ENCODE peak calls at places on chromosomes 13 and 19, in six cellular contexts. J, P, X, S, E and B are unnamed samples.

GRCh38 chr13:76438050-76438449 is 448.2 kb downstream of the KCTD12 start:
- DNase-seq in J (peak), P (peak), X (no peak), S (no peak), E (no peak), B (no peak)

GRCh38 chr19:29811125-29812079 is at the start of gene CCNE1:
- DNase-seq in J (peak), P (peak), X (peak), S (peak), E (no peak), B (peak)

GRCh38 chr13:112809332-112810310 is 119.8 kb downstream of the ATP11A start:
- DNase-seq in J (no peak), P (no peak), X (no peak), S (no peak), E (no peak), B (peak)

GRCh38 chr19:55358943-55359908 is 3.8 kb downstream of the GARIN5B start:
- DNase-seq in J (no peak), P (no peak), X (no peak), S (no peak), E (no peak), B (no peak)

GRCh38 chr13:99405966-99406365 is 95.3 kb upstream of the TM9SF2 start:
- DNase-seq in J (no peak), P (no peak), X (no peak), S (no peak), E (no peak), B (no peak)

GRCh38 chr13:40275636-40276035 is 390.8 kb downstream of the FOXO1 start:
- DNase-seq in J (no peak), P (peak), X (no peak), S (no peak), E (no peak), B (peak)

GRCh38 chr13:114108894-114109293 is 23.5 kb downstream of the RASA3 start:
- DNase-seq in J (no peak), P (no peak), X (no peak), S (no peak), E (no peak), B (no peak)

GRCh38 chr13:39144941-39145533 is 106.8 kb downstream of the NHLRC3 start:
- DNase-seq in J (peak), P (peak), X (peak), S (peak), E (peak), B (peak)

GRCh38 chr19:49553451-49554271 is 25.9 kb downstream of the RCN3 start:
- DNase-seq in J (peak), P (peak), X (no peak), S (no peak), E (no peak), B (peak)

GRCh38 chr13:44930907-44931676 is 58.2 kb downstream of the NUFIP1 start:
- DNase-seq in J (no peak), P (peak), X (no peak), S (no peak), E (no peak), B (peak)

GRCh38 chr19:50331187-50332013 is 2.2 kb upstream of the KCNC3 start:
- DNase-seq in J (no peak), P (no peak), X (no peak), S (peak), E (no peak), B (no peak)

GRCh38 chr13:98890186-98890585 is 87.7 kb downstream of the DOCK9 start:
- DNase-seq in J (peak), P (peak), X (no peak), S (no peak), E (no peak), B (peak)

GRCh38 chr19:41427647-41428480 is 690 bp upstream of the B3GNT8 start:
- DNase-seq in J (no peak), P (no peak), X (no peak), S (peak), E (no peak), B (no peak)

GRCh38 chr19:33366127-33366526 is 7.4 kb upstream of the CEBPG start:
- DNase-seq in J (no peak), P (no peak), X (no peak), S (no peak), E (no peak), B (no peak)

GRCh38 chr19:55251296-55252081 is 7.3 kb downstream of the PPP6R1 start:
- DNase-seq in J (peak), P (peak), X (no peak), S (no peak), E (no peak), B (no peak)

GRCh38 chr19:16349551-16350171 is 25.0 kb downstream of the KLF2 start:
- DNase-seq in J (no peak), P (no peak), X (no peak), S (no peak), E (no peak), B (no peak)

GRCh38 chr13:110806636-110807035 is 93.1 kb downstream of the ING1 start:
- DNase-seq in J (no peak), P (no peak), X (no peak), S (no peak), E (no peak), B (no peak)

GRCh38 chr19:459724-460511 is 915 bp downstream of the SHC2 start:
- DNase-seq in J (peak), P (peak), X (peak), S (peak), E (no peak), B (no peak)

GRCh38 chr19:32223595-32224370 is 121.6 kb upstream of the ZNF507 start:
- DNase-seq in J (no peak), P (peak), X (no peak), S (no peak), E (no peak), B (no peak)

GRCh38 chr13:112992931-112993700 is 24.1 kb downstream of the MCF2L start:
- DNase-seq in J (no peak), P (no peak), X (no peak), S (no peak), E (no peak), B (no peak)

GRCh38 chr19:31825134-31826094 is 476.2 kb upstream of the TSHZ3 start:
- DNase-seq in J (no peak), P (no peak), X (no peak), S (no peak), E (no peak), B (no peak)

GRCh38 chr19:8482696-8483095 is 19.7 kb downstream of the PRAM1 start:
- DNase-seq in J (no peak), P (no peak), X (no peak), S (no peak), E (no peak), B (no peak)

GRCh38 chr19:3047307-3048189 is 14.7 kb downstream of the TLE5 start:
- DNase-seq in J (peak), P (peak), X (peak), S (peak), E (no peak), B (peak)

GRCh38 chr19:8423821-8424223 is 10.7 kb downstream of the MARCHF2 start:
- DNase-seq in J (peak), P (peak), X (peak), S (peak), E (no peak), B (peak)

GRCh38 chr19:6712692-6713670 is 7.5 kb downstream of the C3 start:
- DNase-seq in J (no peak), P (no peak), X (no peak), S (no peak), E (no peak), B (no peak)

GRCh38 chr19:48719263-48720171 is at the start of gene MAMSTR:
- DNase-seq in J (no peak), P (no peak), X (no peak), S (peak), E (no peak), B (no peak)

GRCh38 chr19:49894879-49895565 is 1.7 kb downstream of the IL4I1 start:
- DNase-seq in J (no peak), P (no peak), X (no peak), S (no peak), E (no peak), B (peak)

GRCh38 chr19:30327331-30327730 is 44.9 kb upstream of the ZNF536 start:
- DNase-seq in J (no peak), P (no peak), X (no peak), S (no peak), E (no peak), B (no peak)

GRCh38 chr13:40377783-40378182 is 288.7 kb downstream of the FOXO1 start:
- DNase-seq in J (no peak), P (no peak), X (no peak), S (no peak), E (no peak), B (no peak)

GRCh38 chr19:10808937-10809655 is 26.9 kb downstream of the TMED1 start:
- DNase-seq in J (peak), P (no peak), X (no peak), S (no peak), E (no peak), B (no peak)

GRCh38 chr13:76879876-76880270 is 6.3 kb downstream of the KCTD12 start:
- DNase-seq in J (no peak), P (no peak), X (no peak), S (no peak), E (no peak), B (no peak)

GRCh38 chr19:44346556-44346955 is 9.9 kb downstream of the ZNF112 start:
- DNase-seq in J (no peak), P (no peak), X (no peak), S (no peak), E (no peak), B (no peak)

GRCh38 chr19:47315125-47315821 is 5.6 kb downstream of the C5AR1 start:
- DNase-seq in J (peak), P (peak), X (no peak), S (peak), E (no peak), B (peak)

GRCh38 chr13:23789576-23790346 is 99.4 kb downstream of the MIPEP start:
- DNase-seq in J (no peak), P (no peak), X (no peak), S (no peak), E (no peak), B (no peak)
- H4K91ac ChIP-seq in J (peak), P (no peak), X (no peak), S (no peak), E (no peak), B (no peak)

GRCh38 chr19:17522988-17523872 is 11.8 kb downstream of the PGLS start:
- DNase-seq in J (no peak), P (no peak), X (no peak), S (no peak), E (no peak), B (no peak)
- H3K4me2 ChIP-seq in J (no peak), P (no peak), X (no peak), S (no peak), E (no peak), B (no peak)

DNA sequence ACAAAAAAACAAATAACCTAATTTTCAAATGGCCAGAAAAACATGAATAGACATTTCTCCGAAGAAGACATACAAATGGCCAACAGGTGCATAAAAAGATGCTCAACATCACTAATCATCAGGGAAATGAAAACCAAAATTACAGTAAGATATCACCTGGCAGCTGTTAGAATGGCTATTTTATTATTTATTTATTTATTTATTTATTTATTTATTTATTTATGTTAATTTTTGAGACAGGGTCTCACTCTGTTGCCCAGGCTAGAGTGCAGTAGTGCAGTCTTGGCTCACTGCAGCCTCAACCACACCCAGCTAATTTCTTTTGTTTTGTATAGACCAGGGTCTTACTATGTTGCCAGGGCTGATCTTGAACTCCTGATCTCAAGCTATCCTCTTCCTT is 27.1 kb upstream of the LATS2 start:
- DNase-seq in J (no peak), P (no peak), X (no peak), S (no peak), E (no peak), B (no peak)
- H4K91ac ChIP-seq in J (no peak), P (no peak), X (no peak), S (no peak), E (no peak), B (no peak)

GRCh38 chr13:73656863-73657262 is 477.3 kb downstream of the KLF12 start:
- DNase-seq in J (peak), P (no peak), X (no peak), S (no peak), E (no peak), B (no peak)
- H3K4me2 ChIP-seq in J (no peak), P (no peak), X (no peak), S (no peak), E (no peak), B (no peak)

GRCh38 chr13:29887030-29887557 is 36.7 kb upstream of the UBL3 start:
- DNase-seq in J (peak), P (no peak), X (no peak), S (no peak), E (no peak), B (no peak)

GRCh38 chr13:29886446-29886845 is 36.0 kb upstream of the UBL3 start:
- DNase-seq in J (no peak), P (no peak), X (no peak), S (no peak), E (no peak), B (no peak)

GRCh38 chr13:29888306-29888705 is 37.9 kb upstream of the UBL3 start:
- DNase-seq in J (peak), P (peak), X (no peak), S (no peak), E (no peak), B (peak)

GRCh38 chr13:29885967-29886366 is 35.5 kb upstream of the UBL3 start:
- DNase-seq in J (no peak), P (no peak), X (no peak), S (no peak), E (no peak), B (no peak)

GRCh38 chr13:29887651-29888050 is 37.2 kb upstream of the UBL3 start:
- DNase-seq in J (no peak), P (no peak), X (no peak), S (no peak), E (no peak), B (no peak)
- H4K91ac ChIP-seq in J (no peak), P (no peak), X (no peak), S (no peak), E (no peak), B (no peak)

DNA sequence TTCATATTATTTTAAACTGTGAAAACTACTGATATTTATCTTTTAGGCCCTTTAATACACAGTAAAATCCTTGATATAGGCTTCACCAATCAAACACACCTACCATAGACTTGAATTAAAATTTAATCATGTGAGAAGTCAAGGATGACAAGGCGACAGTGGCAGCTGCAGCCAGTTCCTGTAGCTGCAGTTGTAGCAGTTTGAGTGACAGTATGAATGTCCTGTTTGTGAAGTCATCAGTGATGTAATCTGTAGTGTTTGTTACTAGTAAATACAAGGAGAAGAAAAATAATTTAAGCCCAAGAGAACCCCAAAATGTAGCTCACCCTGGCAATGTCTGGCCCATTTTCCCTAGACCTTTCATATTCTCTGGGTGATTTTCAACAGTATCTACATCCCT is 897.0 kb downstream of the SLITRK6 start:
- DNase-seq in J (no peak), P (no peak), X (no peak), S (no peak), E (no peak), B (no peak)
- H3K4me2 ChIP-seq in J (no peak), P (no peak), X (no peak), S (no peak), E (no peak), B (no peak)